ENCODE peak calls at places on chromosomes 3 and 15, in six cellular contexts. A is epithelial cell of esophagus, R is IMR-90, V is neural progenitor cell, Z is WERI-Rb-1, M is lower leg skin. W is an unnamed sample.

GRCh38 chr15:51341366-51342248 is at the start of gene GLDN:
- DNase-seq in A (peak; percentile 26), R (peak; percentile 2), V (peak; percentile 76), Z (peak; percentile 14), M (peak; percentile 87), W (no peak)

GRCh38 chr3:149180057-149180573 is 41.5 kb downstream of the CP start:
- DNase-seq in A (peak; percentile 97), R (peak; percentile 100), V (no peak), Z (no peak), M (peak; percentile 95), W (peak; percentile 93)

GRCh38 chr3:146177072-146177936 is 16.3 kb upstream of the PLOD2 start:
- DNase-seq in A (peak; percentile 37), R (no peak), V (no peak), Z (no peak), M (no peak), W (peak; percentile 51)

GRCh38 chr3:178155521-178155920 is 380.7 kb upstream of the KCNMB2 start:
- DNase-seq in A (no peak), R (no peak), V (peak; percentile 10), Z (peak; percentile 16), M (no peak), W (no peak)

GRCh38 chr15:80749589-80749988 is 29.6 kb upstream of the CEMIP start:
- DNase-seq in A (peak; percentile 82), R (peak; percentile 46), V (no peak), Z (no peak), M (no peak), W (no peak)

GRCh38 chr3:62238003-62238402 is 135.3 kb downstream of the FEZF2 start:
- DNase-seq in A (no peak), R (no peak), V (no peak), Z (no peak), M (no peak), W (no peak)

GRCh38 chr15:89647191-89647851 is 7.9 kb downstream of the KIF7 start:
- DNase-seq in A (peak; percentile 54), R (peak; percentile 38), V (peak; percentile 82), Z (peak; percentile 84), M (peak; percentile 95), W (peak; percentile 71)

GRCh38 chr15:88337993-88338392 is 81.5 kb upstream of the NTRK3 start:
- DNase-seq in A (no peak), R (no peak), V (peak; percentile 21), Z (no peak), M (no peak), W (no peak)

GRCh38 chr3:178336336-178336735 is 199.9 kb upstream of the KCNMB2 start:
- DNase-seq in A (no peak), R (no peak), V (no peak), Z (no peak), M (no peak), W (no peak)

GRCh38 chr3:167863811-167864558 is 128.5 kb downstream of the SERPINI1 start:
- DNase-seq in A (no peak), R (no peak), V (no peak), Z (no peak), M (no peak), W (no peak)

GRCh38 chr3:32492684-32493436 is 9.8 kb downstream of the CMTM6 start:
- DNase-seq in A (no peak), R (peak; percentile 46), V (no peak), Z (no peak), M (no peak), W (no peak)

GRCh38 chr3:187952849-187953248 is 201.1 kb upstream of the LPP start:
- DNase-seq in A (peak; percentile 76), R (no peak), V (no peak), Z (no peak), M (no peak), W (no peak)

GRCh38 chr3:141681390-141681780 is 56.7 kb upstream of the RNF7 start:
- DNase-seq in A (no peak), R (no peak), V (no peak), Z (no peak), M (peak; percentile 56), W (no peak)

GRCh38 chr3:172222474-172223071 is 183.2 kb downstream of the FNDC3B start:
- DNase-seq in A (no peak), R (no peak), V (peak; percentile 45), Z (no peak), M (no peak), W (no peak)

GRCh38 chr3:14460342-14461005 is 58.1 kb downstream of the SLC6A6 start:
- DNase-seq in A (no peak), R (peak; percentile 93), V (no peak), Z (no peak), M (no peak), W (peak; percentile 60)

GRCh38 chr3:129593595-129594339 is 12.7 kb downstream of the PLXND1 start:
- DNase-seq in A (no peak), R (no peak), V (peak; percentile 52), Z (peak; percentile 50), M (no peak), W (no peak)

GRCh38 chr3:171809513-171810277 is 588 bp downstream of the PLD1 start:
- DNase-seq in A (peak; percentile 88), R (peak; percentile 95), V (peak; percentile 73), Z (no peak), M (peak; percentile 96), W (peak; percentile 87)

GRCh38 chr15:29795610-29796009 is 26.7 kb downstream of the TJP1 start:
- DNase-seq in A (no peak), R (no peak), V (no peak), Z (no peak), M (no peak), W (no peak)

GRCh38 chr3:71521021-71521352 is 62.5 kb downstream of the FOXP1 start:
- DNase-seq in A (no peak), R (no peak), V (no peak), Z (no peak), M (no peak), W (no peak)

GRCh38 chr15:62135532-62136134 is 29.5 kb downstream of the C2CD4B start:
- DNase-seq in A (peak; percentile 62), R (peak; percentile 21), V (no peak), Z (no peak), M (no peak), W (peak; percentile 49)

GRCh38 chr15:75831806-75832102 is 11.5 kb upstream of the UBE2Q2 start:
- DNase-seq in A (no peak), R (no peak), V (no peak), Z (no peak), M (no peak), W (no peak)

GRCh38 chr3:71415708-71416108 is 167.8 kb downstream of the FOXP1 start:
- DNase-seq in A (no peak), R (peak; percentile 22), V (no peak), Z (no peak), M (no peak), W (no peak)

GRCh38 chr3:110174908-110175307 is 837.6 kb upstream of the DPPA4 start:
- DNase-seq in A (peak; percentile 19), R (peak; percentile 47), V (no peak), Z (no peak), M (no peak), W (no peak)

GRCh38 chr3:56355570-56356185 is 112.6 kb downstream of the ERC2 start:
- DNase-seq in A (peak; percentile 48), R (no peak), V (no peak), Z (no peak), M (no peak), W (no peak)

GRCh38 chr3:94412966-94413720 is 350.3 kb downstream of the NSUN3 start:
- DNase-seq in A (no peak), R (no peak), V (no peak), Z (no peak), M (no peak), W (no peak)

GRCh38 chr3:87349833-87350232 is 73.4 kb upstream of the POU1F1 start:
- DNase-seq in A (no peak), R (no peak), V (no peak), Z (no peak), M (no peak), W (no peak)

GRCh38 chr3:87350367-87351199 is 74.2 kb upstream of the POU1F1 start:
- DNase-seq in A (peak; percentile 59), R (peak; percentile 47), V (peak; percentile 68), Z (no peak), M (no peak), W (no peak)

GRCh38 chr3:87358066-87358465 is 81.7 kb upstream of the POU1F1 start:
- DNase-seq in A (peak; percentile 26), R (no peak), V (no peak), Z (no peak), M (no peak), W (no peak)

GRCh38 chr3:87351913-87352312 is 75.5 kb upstream of the POU1F1 start:
- DNase-seq in A (no peak), R (no peak), V (no peak), Z (no peak), M (no peak), W (no peak)

GRCh38 chr3:87354399-87354798 is 78.0 kb upstream of the POU1F1 start:
- DNase-seq in A (peak; percentile 47), R (no peak), V (no peak), Z (no peak), M (no peak), W (no peak)
- H3K4me3 ChIP-seq in A (no peak overlapping the region), R (no peak overlapping the region), V (no peak overlapping the region), Z (no peak overlapping the region), M (no peak overlapping the region), W (no peak overlapping the region)

GRCh38 chr15:101126618-101127502 is 125.0 kb downstream of the CHSY1 start:
- DNase-seq in A (no peak), R (peak; percentile 81), V (peak; percentile 53), Z (peak; percentile 37), M (no peak), W (no peak)
- H3K4me3 ChIP-seq in A (no peak overlapping the region), R (no peak overlapping the region), V (no peak overlapping the region), Z (no peak overlapping the region), M (no peak overlapping the region), W (no peak overlapping the region)

DNA sequence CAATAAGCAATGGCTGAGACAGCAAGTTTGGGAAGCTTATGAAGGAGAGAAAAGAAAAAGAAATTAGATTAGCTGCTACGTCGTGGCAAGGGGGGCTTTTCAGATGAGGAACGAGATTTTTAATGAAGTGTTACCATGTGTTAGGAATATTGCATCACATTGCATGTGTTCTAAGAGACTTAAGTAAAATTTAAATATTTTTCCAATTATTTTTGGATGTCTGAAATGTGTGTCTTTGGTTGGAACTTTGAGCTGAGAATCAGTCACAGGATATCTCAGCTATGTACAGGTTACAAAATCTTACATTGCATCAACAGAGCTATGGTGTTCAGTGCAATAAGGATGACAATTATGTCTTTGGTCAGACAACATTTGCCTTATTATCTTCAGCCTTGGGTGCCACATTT is 61.6 kb upstream of the ZNF280D start:
- DNase-seq in A (no peak), R (no peak), V (no peak), Z (no peak), M (no peak), W (peak; percentile 34)
- H3K4me3 ChIP-seq in A (no peak overlapping the region), R (no peak overlapping the region), V (no peak overlapping the region), Z (no peak overlapping the region), M (no peak overlapping the region), W (no peak overlapping the region)

GRCh38 chr3:49199244-49199899 is 28.0 kb downstream of the KLHDC8B start:
- DNase-seq in A (peak; percentile 29), R (peak; percentile 24), V (no peak), Z (no peak), M (peak; percentile 97), W (peak; percentile 96)
- H3K4me3 ChIP-seq in A (no peak overlapping the region), R (no peak overlapping the region), V (no peak overlapping the region), Z (no peak overlapping the region), M (no peak overlapping the region), W (peak overlapping the region; percentile 50)